ENCODE peak calls at places on chromosomes 1 and 21, in ten cellular contexts. A, F, T, W, G, U, R, D, B and K are unnamed samples.

GRCh38 chr21:45918011-45918410 is 63.6 kb upstream of the COL6A1 start:
- DNase-seq in T (no peak), G (no peak), D (no peak), U (no peak), F (no peak), B (no peak), R (no peak), W (no peak), A (no peak), K (no peak)

GRCh38 chr1:225578247-225578646 is 74.7 kb downstream of the ENAH start:
- DNase-seq in F (no peak), A (no peak), D (no peak), B (no peak), U (no peak), T (no peak), R (peak), G (no peak), W (no peak), K (no peak)

GRCh38 chr1:158146739-158147138 is 34.0 kb upstream of the CD1D start:
- DNase-seq in B (no peak), W (peak), U (no peak), R (no peak), D (no peak), G (no peak), F (no peak), T (no peak), A (no peak), K (no peak)

GRCh38 chr1:222392571-222392970 is 155.3 kb downstream of the HHIPL2 start:
- DNase-seq in A (no peak), F (no peak), W (peak), B (no peak), T (no peak), G (no peak), U (no peak), R (peak), D (no peak), K (no peak)

GRCh38 chr1:230853736-230854135 is 14.6 kb downstream of the C1orf198 start:
- DNase-seq in F (no peak), U (no peak), D (no peak), G (no peak), A (no peak), W (no peak), B (no peak), T (no peak), R (no peak), K (no peak)

GRCh38 chr1:183580281-183580682 is 10.0 kb downstream of the NCF2 start:
- DNase-seq in F (no peak), D (no peak), U (no peak), T (no peak), A (no peak), G (no peak), B (no peak), R (no peak), W (peak), K (no peak)

GRCh38 chr1:204858381-204858821 is 12.3 kb upstream of the NFASC start:
- DNase-seq in A (peak), G (no peak), B (no peak), U (no peak), T (no peak), D (no peak), W (no peak), F (no peak), R (peak), K (no peak)

GRCh38 chr1:100050139-100050538 is 80.3 kb downstream of the SLC35A3 start:
- DNase-seq in G (no peak), U (no peak), T (no peak), F (no peak), D (no peak), W (no peak), A (no peak), R (no peak), B (no peak), K (no peak)

GRCh38 chr1:18110968-18111367 is 3.4 kb downstream of the IGSF21 start:
- DNase-seq in G (no peak), F (peak), T (peak), R (no peak), A (no peak), D (no peak), B (peak), U (no peak), W (no peak), K (no peak)

GRCh38 chr1:181479137-181479745 is 4.1 kb upstream of the CACNA1E start:
- DNase-seq in R (peak), G (no peak), T (peak), F (peak), D (no peak), B (peak), W (peak), U (peak), A (peak), K (peak)

GRCh38 chr21:42252778-42253340 is 33.9 kb downstream of the ABCG1 start:
- DNase-seq in U (no peak), W (no peak), B (peak), G (no peak), A (no peak), T (no peak), F (no peak), R (no peak), D (no peak), K (no peak)

GRCh38 chr1:37020653-37021277 is 13.6 kb downstream of the GRIK3 start:
- DNase-seq in R (no peak), U (no peak), W (no peak), T (no peak), D (no peak), G (no peak), B (no peak), F (no peak), A (peak), K (no peak)

GRCh38 chr1:4171480-4172450 is 271.7 kb upstream of the C1orf174 start:
- DNase-seq in G (no peak), B (peak), D (no peak), A (no peak), W (no peak), T (no peak), U (no peak), F (peak), R (no peak), K (no peak)

GRCh38 chr1:45833361-45833760 is 29.9 kb downstream of the MAST2 start:
- DNase-seq in B (no peak), R (no peak), W (no peak), T (no peak), A (no peak), F (no peak), G (no peak), D (no peak), U (no peak), K (no peak)

GRCh38 chr1:186435336-186435735 is 25.6 kb downstream of the PDC start:
- DNase-seq in B (no peak), T (no peak), F (no peak), W (no peak), R (peak), D (no peak), U (no peak), A (no peak), G (no peak), K (no peak)

GRCh38 chr1:203085528-203086406 is at the start of gene MYOG:
- DNase-seq in A (no peak), D (no peak), W (no peak), B (no peak), F (no peak), G (no peak), U (no peak), T (no peak), R (no peak), K (no peak)

GRCh38 chr1:230074270-230074669 is 7.2 kb downstream of the GALNT2 start:
- DNase-seq in A (no peak), W (no peak), F (no peak), G (no peak), U (no peak), D (no peak), T (no peak), B (no peak), R (no peak), K (no peak)

GRCh38 chr1:9275567-9276034 is 17.1 kb upstream of the SPSB1 start:
- DNase-seq in U (no peak), F (no peak), R (peak), A (no peak), W (peak), B (no peak), D (peak), T (no peak), G (peak), K (no peak)

GRCh38 chr1:80825067-80825466 is 975.7 kb upstream of the ADGRL2 start:
- DNase-seq in W (no peak), A (no peak), R (no peak), B (no peak), F (no peak), G (no peak), U (no peak), T (no peak), D (no peak), K (no peak)

GRCh38 chr1:46210561-46210960 is 7.4 kb downstream of the LURAP1 start:
- DNase-seq in B (no peak), W (no peak), D (no peak), A (no peak), T (no peak), G (no peak), F (no peak), R (no peak), U (no peak), K (no peak)

GRCh38 chr1:229556551-229556950 is 2.0 kb downstream of the ABCB10 start:
- DNase-seq in W (no peak), B (no peak), R (no peak), U (no peak), T (no peak), F (no peak), A (no peak), D (no peak), G (no peak), K (no peak)

GRCh38 chr21:44789880-44790279 is 11.7 kb downstream of the UBE2G2 start:
- DNase-seq in R (peak), D (no peak), F (no peak), W (peak), A (no peak), B (no peak), T (no peak), U (peak), G (no peak), K (no peak)

GRCh38 chr21:45528028-45528705 is 14.1 kb downstream of the SLC19A1 start:
- DNase-seq in B (peak), G (no peak), T (no peak), W (no peak), A (no peak), D (no peak), R (no peak), U (no peak), F (no peak), K (no peak)

GRCh38 chr1:214603819-214604252 is 841 bp downstream of the CENPF start:
- DNase-seq in A (no peak), T (no peak), G (no peak), F (no peak), B (no peak), R (no peak), D (no peak), W (peak), U (no peak), K (no peak)

GRCh38 chr1:154474802-154475201 is 27.2 kb upstream of the TDRD10 start:
- DNase-seq in A (no peak), G (no peak), F (peak), T (no peak), D (no peak), B (no peak), U (peak), R (peak), W (peak), K (peak)

GRCh38 chr1:29831500-29832117 is 595.3 kb downstream of the PTPRU start:
- DNase-seq in B (no peak), D (no peak), U (no peak), R (no peak), A (no peak), W (no peak), F (no peak), T (no peak), G (no peak), K (no peak)